ENCODE peak calls at places on chromosome 12, in four cellular contexts. H, D, S and O are unnamed samples.

GRCh38 chr12:25794580-25794979 is 163.9 kb upstream of the RASSF8 start:
- DNase-seq in H (no peak), S (no peak), D (no peak), O (no peak)

GRCh38 chr12:10709808-10710207 is 13.3 kb downstream of the YBX3 start:
- DNase-seq in S (no peak), D (no peak), H (no peak), O (no peak)

GRCh38 chr12:65098364-65098763 is 22.7 kb downstream of the WIF1 start:
- DNase-seq in H (no peak), S (no peak), D (no peak), O (no peak)

GRCh38 chr12:54587315-54587821 is 1.1 kb downstream of the PPP1R1A start:
- DNase-seq in S (peak), D (no peak), H (no peak), O (no peak)

GRCh38 chr12:55847603-55848329 is 5.0 kb upstream of the MMP19 start:
- DNase-seq in S (peak), D (peak), H (peak), O (no peak)

GRCh38 chr12:47080725-47081502 is 1.2 kb upstream of the AMIGO2 start:
- DNase-seq in H (peak), D (peak), S (peak), O (no peak)

GRCh38 chr12:46150735-46151134 is 118.1 kb downstream of the SLC38A1 start:
- DNase-seq in S (no peak), H (no peak), D (no peak), O (no peak)

GRCh38 chr12:12091977-12092663 is 21.4 kb downstream of the BCL2L14 start:
- DNase-seq in H (peak), S (no peak), D (no peak), O (no peak)

GRCh38 chr12:47033797-47034555 is 45.4 kb upstream of the PCED1B start:
- DNase-seq in S (no peak), H (no peak), D (no peak), O (no peak)

GRCh38 chr12:106170285-106170684 is 31.5 kb upstream of the NUAK1 start:
- DNase-seq in S (no peak), H (no peak), D (no peak), O (no peak)

GRCh38 chr12:574475-575128 is 88.6 kb downstream of the NINJ2 start:
- DNase-seq in H (no peak), S (peak), D (no peak), O (no peak)

GRCh38 chr12:119781804-119782203 is 95.3 kb downstream of the CIT start:
- DNase-seq in D (no peak), H (no peak), S (no peak), O (no peak)

GRCh38 chr12:40312982-40313576 is 88.3 kb downstream of the LRRK2 start:
- DNase-seq in S (no peak), D (no peak), H (no peak), O (no peak)

DNA sequence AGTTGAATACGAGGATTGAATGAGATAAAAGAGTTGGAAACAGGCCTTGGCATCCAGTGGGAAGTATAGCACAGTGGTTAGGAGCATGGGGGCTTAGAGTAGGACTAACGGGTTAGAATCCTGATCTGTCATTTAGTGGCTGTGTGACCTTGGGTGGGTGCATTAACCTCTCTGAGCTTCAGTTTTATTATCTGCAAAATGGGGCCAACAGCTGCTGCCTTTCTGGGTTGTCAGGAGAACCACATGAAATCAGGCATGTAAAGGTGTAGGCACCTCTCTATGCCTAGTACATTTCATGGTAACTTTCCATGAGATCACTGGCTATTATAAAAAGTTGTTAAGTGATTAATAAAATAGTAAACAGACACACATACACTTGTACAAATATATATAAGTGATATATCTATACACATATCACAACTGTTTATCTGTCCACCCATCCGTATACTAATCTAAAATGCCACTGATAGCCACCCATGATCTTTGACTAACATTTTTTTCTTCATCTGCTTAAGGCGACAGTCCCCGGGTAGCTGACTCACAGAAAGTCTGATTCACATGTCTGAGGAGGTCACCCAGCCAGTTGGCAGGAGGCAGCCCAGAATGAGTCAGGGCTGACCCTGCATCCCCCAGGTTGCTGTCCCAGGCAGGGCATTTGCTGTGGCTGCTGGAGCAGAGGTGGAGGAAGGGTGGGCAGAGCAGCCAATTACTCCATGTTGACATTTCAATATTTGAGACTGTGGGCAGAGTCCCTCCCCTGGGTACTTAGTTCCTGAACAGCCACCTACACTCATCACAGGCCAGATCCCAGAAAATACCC is 125.6 kb upstream of the NOS1 start:
- DNase-seq in D (no peak), S (peak), H (no peak), O (no peak)
- TF ChIP-seq POLR2A in D (no peak), S (no peak), H (no peak), O (no peak)

GRCh38 chr12:3303410-3304136 is 187.4 kb upstream of the PRMT8 start:
- DNase-seq in S (no peak), H (no peak), D (no peak), O (no peak)

GRCh38 chr12:3300833-3301401 is 190.1 kb upstream of the PRMT8 start:
- DNase-seq in S (no peak), H (no peak), D (no peak), O (no peak)

GRCh38 chr12:3302406-3303041 is 188.5 kb upstream of the PRMT8 start:
- DNase-seq in S (no peak), H (no peak), D (no peak), O (no peak)

GRCh38 chr12:3298603-3299002 is 192.4 kb upstream of the PRMT8 start:
- DNase-seq in D (no peak), S (no peak), H (no peak), O (no peak)

GRCh38 chr12:3299929-3300832 is 190.8 kb upstream of the PRMT8 start:
- DNase-seq in S (peak), H (peak), D (peak), O (peak)
- TF ChIP-seq POLR2AphosphoS5 in S (peak), H (peak), D (peak), O (no peak)

GRCh38 chr12:92145481-92145730 is 240 bp downstream of the BTG1 start:
- DNase-seq in S (no peak), D (no peak), H (no peak), O (no peak)

GRCh38 chr12:92142251-92142896 is 3.3 kb downstream of the BTG1 start:
- DNase-seq in H (no peak), D (no peak), S (no peak), O (no peak)

GRCh38 chr12:92144631-92145480 is 790 bp downstream of the BTG1 start:
- DNase-seq in H (peak), S (peak), D (peak), O (no peak)

GRCh38 chr12:92143280-92143679 is 2.4 kb downstream of the BTG1 start:
- DNase-seq in H (no peak), D (no peak), S (no peak), O (no peak)

DNA sequence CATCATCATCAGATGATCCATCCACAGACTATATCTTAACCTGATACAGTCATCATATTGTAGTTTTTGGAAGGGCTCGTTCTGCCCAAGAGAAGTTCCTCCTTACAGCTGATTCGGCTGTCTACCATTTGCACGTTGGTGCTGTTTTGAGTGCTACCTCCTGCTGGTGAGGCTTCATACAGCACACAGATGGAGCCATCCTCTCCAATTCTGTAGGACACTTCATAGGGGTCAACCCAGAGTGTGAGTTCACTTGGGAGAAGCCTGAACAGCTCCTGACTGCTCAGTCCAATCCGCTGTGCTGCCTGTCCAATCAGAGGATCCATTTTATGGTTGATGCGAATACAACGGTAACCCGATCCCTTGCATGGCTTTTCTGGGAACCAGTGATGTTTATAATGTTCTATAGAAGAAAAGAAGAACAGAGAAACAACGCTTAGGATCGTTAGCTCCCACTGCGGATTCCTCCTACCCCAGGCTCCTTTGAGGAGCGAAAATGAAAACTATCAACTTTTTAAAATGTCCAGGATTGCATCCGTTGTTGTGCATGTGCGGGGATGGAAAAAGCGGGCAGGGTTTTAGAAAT is 1.5 kb downstream of the BTG1 start:
- DNase-seq in D (peak), H (peak), S (peak), O (no peak)
- TF ChIP-seq POLR2A in D (no peak), H (peak), S (peak), O (peak)

GRCh38 chr12:14396071-14396470 is 30.6 kb downstream of the ATF7IP start:
- DNase-seq in D (no peak), S (no peak), H (no peak), O (no peak)

GRCh38 chr12:14393736-14394135 is 28.3 kb downstream of the ATF7IP start:
- DNase-seq in S (no peak), D (no peak), H (no peak), O (no peak)

GRCh38 chr12:14390885-14391530 is 25.5 kb downstream of the ATF7IP start:
- DNase-seq in H (no peak), S (no peak), D (no peak), O (no peak)

GRCh38 chr12:14395059-14395778 is 29.7 kb downstream of the ATF7IP start:
- DNase-seq in S (no peak), H (no peak), D (no peak), O (no peak)

DNA sequence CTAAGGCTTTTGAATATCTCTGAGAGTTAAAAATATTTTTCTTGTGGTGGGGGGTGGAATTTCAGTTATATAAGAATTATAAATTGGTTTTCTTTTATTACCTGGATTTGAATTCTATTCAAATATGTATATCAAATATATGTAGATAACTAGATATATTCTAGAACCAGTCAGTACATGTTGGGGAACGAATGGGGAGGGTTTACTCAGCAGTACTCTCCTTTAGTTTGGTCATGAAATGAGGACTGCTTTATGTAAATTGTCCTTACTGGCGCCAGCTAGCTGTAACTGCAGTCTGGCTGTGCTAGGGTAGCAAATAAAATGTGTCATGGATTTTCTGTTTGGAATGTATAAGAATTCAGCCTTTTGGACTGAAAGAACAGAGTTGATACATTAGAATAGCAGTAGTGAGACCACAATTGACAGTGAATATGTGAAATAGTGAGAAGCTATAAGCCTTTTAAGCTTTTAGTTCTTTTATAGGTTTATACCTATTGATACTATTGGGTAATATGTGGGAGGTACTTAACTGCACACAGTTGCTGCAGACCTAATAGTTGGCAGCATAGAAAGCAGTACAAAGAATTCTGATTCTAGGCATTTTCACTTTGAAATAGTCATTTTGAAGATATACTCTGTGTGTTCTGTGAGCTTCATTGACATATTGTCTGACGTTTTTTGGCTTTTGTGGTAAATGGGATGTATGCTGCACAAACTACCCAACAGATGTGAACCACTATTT is 29.0 kb downstream of the ATF7IP start:
- DNase-seq in S (peak), D (no peak), H (no peak), O (no peak)
- TF ChIP-seq POLR2AphosphoS5 in S (peak), D (peak), H (peak), O (no peak)

GRCh38 chr12:109093022-109093918 is at the start of gene ALKBH2:
- DNase-seq in S (peak), H (peak), D (peak), O (peak)
- TF ChIP-seq POLR2A in S (no peak), H (peak), D (peak), O (peak)

GRCh38 chr12:114975283-114975973 is 291.5 kb upstream of the TBX3 start:
- DNase-seq in D (no peak), H (no peak), S (no peak), O (no peak)

GRCh38 chr12:114975974-114976310 is 292.0 kb upstream of the TBX3 start:
- DNase-seq in D (no peak), H (no peak), S (no peak), O (no peak)

GRCh38 chr12:114974333-114974732 is 290.4 kb upstream of the TBX3 start:
- DNase-seq in S (no peak), H (no peak), D (no peak), O (no peak)

GRCh38 chr12:114976361-114976760 is 292.4 kb upstream of the TBX3 start:
- DNase-seq in S (no peak), D (no peak), H (no peak), O (no peak)

GRCh38 chr12:114976959-114977358 is 293.0 kb upstream of the TBX3 start:
- DNase-seq in D (no peak), H (no peak), S (no peak), O (no peak)
- TF ChIP-seq POLR2AphosphoS5 in D (no peak), H (no peak), S (no peak), O (no peak)

DNA sequence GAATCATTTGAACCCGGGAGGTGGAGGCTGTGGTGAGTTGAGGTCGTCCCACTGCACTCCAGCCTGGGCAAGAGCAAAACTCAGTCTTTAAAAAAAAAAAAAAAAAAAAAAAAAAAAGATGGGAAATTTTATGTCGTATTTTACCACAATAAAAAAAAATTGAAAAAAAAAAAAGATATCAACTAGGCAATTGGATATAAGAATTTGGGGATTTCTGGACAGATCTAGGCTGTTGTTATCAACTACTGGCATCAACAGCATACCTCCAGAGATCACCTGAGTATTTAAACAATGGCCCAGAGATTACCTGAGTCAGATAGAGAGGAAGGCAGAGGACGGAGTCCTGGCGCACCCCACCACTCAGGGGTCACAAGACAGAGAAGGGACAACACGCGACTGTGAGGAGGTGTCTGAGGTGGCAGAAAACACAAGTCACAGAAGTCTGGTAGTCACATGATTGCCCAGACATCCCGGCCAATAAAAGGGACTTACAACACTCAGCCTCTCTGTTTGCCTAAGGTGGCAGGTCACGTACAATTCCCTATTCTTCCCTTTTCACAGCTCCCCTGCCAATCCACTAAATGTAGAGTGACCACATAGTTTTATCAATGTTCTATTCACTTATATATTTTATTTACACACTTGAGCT is 1.8 kb downstream of the SPRING1 start:
- DNase-seq in H (peak), D (no peak), S (peak), O (no peak)
- TF ChIP-seq POLR2A in H (no peak), D (no peak), S (no peak), O (no peak)